ENCODE peak calls at places on chromosomes 1 and 21, in four cellular contexts. D, N, H and A are unnamed samples.
A peak's percentile ranks its signal among the peaks of the same experiment; 100 is the strongest.

GRCh38 chr1:70948618-70949017 is 99.0 kb downstream of the PTGER3 start:
- DNase-seq in D (no peak), N (no peak), H (no peak), A (no peak)

GRCh38 chr1:100622037-100622436 is 84.1 kb downstream of the GPR88 start:
- DNase-seq in D (peak; percentile 86), N (no peak), H (no peak), A (peak; percentile 93)

GRCh38 chr1:230407351-230407750 is 18.8 kb downstream of the PGBD5 start:
- DNase-seq in D (no peak), N (no peak), H (no peak), A (no peak)

GRCh38 chr1:83055391-83056170 is 943.4 kb downstream of the TTLL7 start:
- DNase-seq in D (no peak), N (no peak), H (no peak), A (no peak)

GRCh38 chr1:237258871-237259270 is 216.9 kb downstream of the RYR2 start:
- DNase-seq in D (no peak), N (peak; percentile 41), H (peak; percentile 75), A (no peak)

GRCh38 chr1:22142315-22143064 is 407 bp downstream of the WNT4 start:
- DNase-seq in D (no peak), N (peak; percentile 64), H (no peak), A (no peak)

GRCh38 chr1:153985341-153985912 is 712 bp downstream of the RAB13 start:
- DNase-seq in D (no peak), N (peak; percentile 41), H (peak; percentile 66), A (no peak)

GRCh38 chr1:196659471-196659870 is 7.6 kb downstream of the CFH start:
- DNase-seq in D (no peak), N (no peak), H (no peak), A (no peak)

GRCh38 chr1:162736633-162737067 is 53.9 kb upstream of the HSD17B7 start:
- DNase-seq in D (no peak), N (no peak), H (no peak), A (no peak)

GRCh38 chr1:161727343-161727924 is 6.1 kb downstream of the FCRLB start:
- DNase-seq in D (no peak), N (no peak), H (no peak), A (peak; percentile 74)

GRCh38 chr1:169363046-169363756 is 4.4 kb downstream of the NME7 start:
- DNase-seq in D (peak; percentile 61), N (no peak), H (no peak), A (peak; percentile 37)

GRCh38 chr21:45432575-45433255 is 27.8 kb downstream of the COL18A1 start:
- DNase-seq in D (no peak), N (no peak), H (no peak), A (no peak)

GRCh38 chr21:14942801-14943490 is 121.9 kb downstream of the NRIP1 start:
- DNase-seq in D (no peak), N (no peak), H (no peak), A (no peak)

GRCh38 chr1:7616076-7616833 is 154.8 kb upstream of the VAMP3 start:
- DNase-seq in D (no peak), N (peak; percentile 81), H (peak; percentile 49), A (no peak)

GRCh38 chr1:23895993-23896392 is 17.2 kb downstream of the CNR2 start:
- DNase-seq in D (no peak), N (no peak), H (no peak), A (no peak)

GRCh38 chr1:50343323-50343722 is 79.9 kb downstream of the DMRTA2 start:
- DNase-seq in D (no peak), N (no peak), H (no peak), A (no peak)

GRCh38 chr1:17606826-17607440 is 67.4 kb downstream of the ARHGEF10L start:
- DNase-seq in D (peak; percentile 33), N (peak; percentile 80), H (peak; percentile 83), A (no peak)

GRCh38 chr1:221166559-221167318 is 287.5 kb downstream of the HLX start:
- DNase-seq in D (no peak), N (no peak), H (no peak), A (no peak)

GRCh38 chr1:16093611-16094010 is 20.2 kb upstream of the FAM131C start:
- DNase-seq in D (no peak), N (no peak), H (no peak), A (no peak)

GRCh38 chr21:10463156-10463555 is 58.2 kb upstream of the TPTE start:
- DNase-seq in D (no peak), N (no peak), H (no peak), A (no peak)

GRCh38 chr1:156385534-156386031 is 16.6 kb downstream of the RHBG start:
- DNase-seq in D (peak; percentile 35), N (peak; percentile 85), H (peak; percentile 74), A (no peak)

GRCh38 chr1:119853155-119853554 is 41.9 kb upstream of the REG4 start:
- DNase-seq in D (no peak), N (no peak), H (no peak), A (no peak)

GRCh38 chr1:91011726-91012125 is 10.1 kb downstream of the ZNF644 start:
- DNase-seq in D (no peak), N (no peak), H (no peak), A (no peak)

GRCh38 chr1:30183895-30184294 is 539.5 kb downstream of the MATN1 start:
- DNase-seq in D (no peak), N (peak; percentile 29), H (no peak), A (no peak)